ENCODE peak calls at places on chromosomes 1 and 21, in seven cellular contexts. Q is aorta; U is anterior cingulate cortex; C is stimulated activated CD4-positive, alpha-beta T cell treated with anti-CD3 and anti-CD28 coated beads, Interleukin-4, amount 100 ng/mL, for 24 hours; B is type B pancreatic cell; N is nucleus accumbens; P is upper lobe of left lung. L is an unnamed sample.

GRCh38 chr21:18801468-18801867 is 397.9 kb upstream of the TMPRSS15 start:
- DNase-seq in Q (no peak), U (no peak), C (no peak), B (no peak), N (no peak), P (no peak), L (no peak)

GRCh38 chr1:205263580-205264190 is 35.9 kb downstream of the TMCC2 start:
- DNase-seq in Q (no peak), U (no peak), C (no peak), B (no peak), N (no peak), P (no peak), L (no peak)

GRCh38 chr1:112905420-112906154 is 50.4 kb downstream of the SLC16A1 start:
- DNase-seq in Q (no peak), U (no peak), C (no peak), B (no peak), N (no peak), P (no peak), L (no peak)

GRCh38 chr1:52738863-52739406 is 12.7 kb downstream of the ZYG11B start:
- DNase-seq in Q (no peak), U (no peak), C (no peak), B (no peak), N (no peak), P (no peak), L (no peak)

GRCh38 chr1:10104844-10105243 is 72.1 kb downstream of the UBE4B start:
- DNase-seq in Q (no peak), U (no peak), C (no peak), B (no peak), N (no peak), P (no peak), L (no peak)

GRCh38 chr1:224864006-224864405 is 65.5 kb upstream of the DNAH14 start:
- DNase-seq in Q (no peak), U (no peak), C (no peak), B (no peak), N (no peak), P (no peak), L (no peak)

GRCh38 chr1:3711381-3711779 is 40.9 kb upstream of the CCDC27 start:
- DNase-seq in Q (no peak), U (no peak), C (no peak), B (no peak), N (no peak), P (no peak), L (no peak)

GRCh38 chr1:61241411-61241838 is 159.1 kb downstream of the NFIA start:
- DNase-seq in Q (peak; percentile 83), U (no peak), C (no peak), B (no peak), N (no peak), P (no peak), L (no peak)

GRCh38 chr1:43747736-43748135 is 40.4 kb downstream of the ST3GAL3 start:
- DNase-seq in Q (no peak), U (no peak), C (no peak), B (no peak), N (no peak), P (no peak), L (no peak)

GRCh38 chr1:175750366-175751111 is 7.1 kb upstream of the TNR start:
- DNase-seq in Q (no peak), U (no peak), C (no peak), B (no peak), N (no peak), P (no peak), L (no peak)

GRCh38 chr1:218347713-218348627 is 2.8 kb downstream of the TGFB2 start:
- DNase-seq in Q (no peak), U (no peak), C (no peak), B (no peak), N (no peak), P (no peak), L (no peak)